ENCODE peak calls at places on chromosomes 1 and 21, in four cellular contexts. One of them, this sample, is unnamed.

GRCh38 chr1:207007352-207008033 is 25.1 kb downstream of the C1orf116 start:
- DNase-seq in IMR-90: peak; percentile 91
- DNase-seq in H1: no peak
- DNase-seq in mesenchymal stem cell: peak; percentile 28
- DNase-seq in this sample: peak; percentile 37

GRCh38 chr1:230596306-230596705 is 46.0 kb upstream of the COG2 start:
- DNase-seq in mesenchymal stem cell: no peak
- DNase-seq in H1: no peak
- DNase-seq in IMR-90: no peak
- DNase-seq in this sample: no peak

GRCh38 chr1:186239211-186239610 is 135.8 kb downstream of the TPR start:
- DNase-seq in mesenchymal stem cell: no peak
- DNase-seq in IMR-90: no peak
- DNase-seq in H1: no peak
- DNase-seq in this sample: no peak

GRCh38 chr1:22142315-22143064 is 407 bp downstream of the WNT4 start:
- DNase-seq in mesenchymal stem cell: peak; percentile 35
- DNase-seq in H1: no peak
- DNase-seq in IMR-90: no peak
- DNase-seq in this sample: no peak

GRCh38 chr1:42165511-42166210 is 1.1 kb upstream of the GUCA2A start:
- DNase-seq in IMR-90: peak; percentile 31
- DNase-seq in mesenchymal stem cell: peak; percentile 18
- DNase-seq in H1: no peak
- DNase-seq in this sample: no peak

GRCh38 chr1:236495359-236496120 is 28.2 kb upstream of the LGALS8 start:
- DNase-seq in H1: no peak
- DNase-seq in mesenchymal stem cell: no peak
- DNase-seq in IMR-90: no peak
- DNase-seq in this sample: no peak

GRCh38 chr1:19606817-19607706 is 37.0 kb upstream of the NBL1 start:
- DNase-seq in mesenchymal stem cell: no peak
- DNase-seq in IMR-90: peak; percentile 8
- DNase-seq in H1: no peak
- DNase-seq in this sample: no peak

GRCh38 chr1:76279387-76279748 is 204.8 kb downstream of the ST6GALNAC3 start:
- DNase-seq in IMR-90: no peak
- DNase-seq in H1: no peak
- DNase-seq in mesenchymal stem cell: no peak
- DNase-seq in this sample: no peak

GRCh38 chr1:3638676-3639075 is 11.2 kb downstream of the WRAP73 start:
- DNase-seq in mesenchymal stem cell: no peak
- DNase-seq in H1: no peak
- DNase-seq in IMR-90: no peak
- DNase-seq in this sample: no peak

GRCh38 chr1:232184561-232185530 is 445.1 kb downstream of the SIPA1L2 start:
- DNase-seq in IMR-90: no peak
- DNase-seq in H1: no peak
- DNase-seq in mesenchymal stem cell: no peak
- DNase-seq in this sample: no peak

GRCh38 chr1:81554108-81554507 is 246.6 kb upstream of the ADGRL2 start:
- DNase-seq in H1: no peak
- DNase-seq in IMR-90: no peak
- DNase-seq in mesenchymal stem cell: no peak
- DNase-seq in this sample: no peak

GRCh38 chr1:2136386-2136821 is 58.2 kb downstream of the FAAP20 start:
- DNase-seq in mesenchymal stem cell: no peak
- DNase-seq in H1: no peak
- DNase-seq in IMR-90: no peak
- DNase-seq in this sample: no peak

GRCh38 chr21:38351961-38352521 is 95.2 kb downstream of the KCNJ15 start:
- DNase-seq in mesenchymal stem cell: peak; percentile 79
- DNase-seq in IMR-90: peak; percentile 90
- DNase-seq in H1: peak; percentile 33
- DNase-seq in this sample: no peak

GRCh38 chr1:75265792-75266191 is 131.6 kb downstream of the LHX8 start:
- DNase-seq in IMR-90: peak; percentile 6
- DNase-seq in mesenchymal stem cell: peak; percentile 42
- DNase-seq in H1: no peak
- DNase-seq in this sample: peak; percentile 46

GRCh38 chr1:231919269-231919886 is 292.8 kb downstream of the DISC1 start:
- DNase-seq in H1: no peak
- DNase-seq in IMR-90: no peak
- DNase-seq in mesenchymal stem cell: no peak
- DNase-seq in this sample: no peak

GRCh38 chr1:231161711-231162299 is at the start of gene TRIM67:
- DNase-seq in mesenchymal stem cell: peak; percentile 35
- DNase-seq in H1: no peak
- DNase-seq in IMR-90: no peak
- DNase-seq in this sample: no peak

GRCh38 chr1:169484683-169485426 is 889 bp downstream of the SLC19A2 start:
- DNase-seq in IMR-90: peak; percentile 82
- DNase-seq in H1: no peak
- DNase-seq in mesenchymal stem cell: peak; percentile 89
- DNase-seq in this sample: peak; percentile 30

GRCh38 chr1:165073402-165074007 is 283.0 kb downstream of the LMX1A start:
- DNase-seq in H1: no peak
- DNase-seq in IMR-90: peak; percentile 56
- DNase-seq in mesenchymal stem cell: peak; percentile 60
- DNase-seq in this sample: peak; percentile 47

GRCh38 chr1:171468120-171468790 is 17.1 kb upstream of the PRRC2C start:
- DNase-seq in IMR-90: peak; percentile 64
- DNase-seq in mesenchymal stem cell: peak; percentile 27
- DNase-seq in H1: no peak
- DNase-seq in this sample: no peak

GRCh38 chr1:6800728-6801127 is 15.5 kb downstream of the CAMTA1 start:
- DNase-seq in mesenchymal stem cell: peak; percentile 90
- DNase-seq in H1: no peak
- DNase-seq in IMR-90: peak; percentile 84
- DNase-seq in this sample: no peak

GRCh38 chr1:70142120-70142519 is 63.3 kb downstream of the LRRC40 start:
- DNase-seq in H1: no peak
- DNase-seq in mesenchymal stem cell: no peak
- DNase-seq in IMR-90: peak; percentile 45
- DNase-seq in this sample: no peak

GRCh38 chr1:93702102-93702827 is 20.6 kb upstream of the BCAR3 start:
- DNase-seq in mesenchymal stem cell: no peak
- DNase-seq in H1: no peak
- DNase-seq in IMR-90: no peak
- DNase-seq in this sample: no peak
- H3K23ac ChIP-seq in mesenchymal stem cell: no peak overlapping the region
- H3K23ac ChIP-seq in H1: no peak overlapping the region
- H3K23ac ChIP-seq in IMR-90: peak overlapping the region; percentile 93
- H3K23ac ChIP-seq in this sample: peak overlapping the region; percentile 36

GRCh38 chr1:156078728-156079127 is 3.5 kb downstream of the MEX3A start:
- DNase-seq in IMR-90: no peak
- DNase-seq in H1: no peak
- DNase-seq in mesenchymal stem cell: no peak
- DNase-seq in this sample: no peak
- H3K9ac ChIP-seq in IMR-90: no peak overlapping the region
- H3K9ac ChIP-seq in H1: no peak overlapping the region
- H3K9ac ChIP-seq in mesenchymal stem cell: no peak overlapping the region
- H3K9ac ChIP-seq in this sample: no peak overlapping the region

DNA sequence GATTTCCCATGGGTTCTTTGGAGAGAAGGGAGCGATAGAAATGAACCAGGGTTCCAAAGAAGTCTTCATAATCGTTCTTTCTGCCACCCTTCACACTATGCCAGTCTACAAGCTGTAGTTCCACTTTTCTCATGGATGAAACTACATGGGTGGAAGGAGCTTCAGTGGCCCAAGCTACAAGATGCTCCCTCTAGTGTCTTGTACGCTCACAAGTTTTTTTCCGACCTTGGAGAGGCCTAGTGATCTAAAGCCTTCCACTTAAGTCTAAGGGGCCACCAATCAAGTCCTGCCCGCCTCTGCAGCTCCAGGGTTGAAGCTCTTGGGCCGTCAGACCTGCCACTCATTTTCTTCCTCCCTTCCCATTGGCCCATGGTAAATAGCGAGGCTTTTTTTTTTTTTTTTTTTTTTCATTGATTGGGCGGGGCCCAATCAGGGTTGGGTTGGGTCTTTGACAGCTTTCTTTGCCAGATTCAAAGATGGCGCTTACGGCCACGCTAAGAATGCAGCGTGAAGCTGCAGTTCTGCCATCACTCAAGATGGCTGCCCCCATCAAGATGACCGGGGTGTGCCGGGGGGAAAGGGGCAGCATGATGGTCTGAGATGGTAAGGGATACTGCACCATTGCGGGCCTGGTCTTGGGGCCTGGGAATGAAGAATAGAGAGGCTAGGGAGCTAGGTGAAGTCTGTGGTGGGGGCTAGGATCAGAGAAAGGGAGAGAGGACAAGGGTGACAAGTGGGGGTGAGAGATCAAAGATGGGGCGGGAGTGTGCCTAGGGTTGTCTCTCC is at the start of gene TOMM40L:
- DNase-seq in IMR-90: peak; percentile 100
- DNase-seq in mesenchymal stem cell: peak; percentile 100
- DNase-seq in H1: peak; percentile 96
- DNase-seq in this sample: peak; percentile 97
- H3K14ac ChIP-seq in IMR-90: peak within 1 kb of the TSS; percentile 89
- H3K14ac ChIP-seq in mesenchymal stem cell: no peak within 1 kb of the TSS
- H3K14ac ChIP-seq in H1: no peak within 1 kb of the TSS
- H3K14ac ChIP-seq in this sample: no peak within 1 kb of the TSS

GRCh38 chr1:110211503-110212164 is 1.5 kb downstream of the KCNC4 start:
- DNase-seq in IMR-90: no peak
- DNase-seq in H1: no peak
- DNase-seq in mesenchymal stem cell: no peak
- DNase-seq in this sample: no peak
- H3K23ac ChIP-seq in IMR-90: no peak overlapping the region
- H3K23ac ChIP-seq in H1: no peak overlapping the region
- H3K23ac ChIP-seq in mesenchymal stem cell: no peak overlapping the region
- H3K23ac ChIP-seq in this sample: peak overlapping the region; percentile 87

DNA sequence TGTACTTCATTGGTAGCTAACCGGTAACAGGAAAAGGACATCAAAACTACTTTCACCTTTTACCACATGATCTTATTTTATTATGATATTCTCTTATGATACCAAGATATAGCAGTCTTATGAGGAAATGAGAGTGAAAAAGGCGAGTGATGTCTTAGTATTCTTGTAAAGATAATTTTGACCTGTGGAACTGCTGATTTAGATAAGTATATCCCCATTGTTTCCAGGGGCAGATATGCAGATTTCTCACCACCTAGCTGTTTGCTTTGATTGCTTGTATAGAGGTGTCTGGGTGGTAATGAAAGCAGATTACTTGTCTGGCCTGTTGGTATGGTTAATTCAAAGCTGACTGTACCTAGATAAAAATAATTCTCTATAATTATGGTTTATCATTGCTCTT is 53.1 kb downstream of the SYNJ1 start:
- DNase-seq in H1: no peak
- DNase-seq in IMR-90: no peak
- DNase-seq in mesenchymal stem cell: no peak
- DNase-seq in this sample: no peak
- H3K9ac ChIP-seq in H1: no peak overlapping the region
- H3K9ac ChIP-seq in IMR-90: no peak overlapping the region
- H3K9ac ChIP-seq in mesenchymal stem cell: no peak overlapping the region
- H3K9ac ChIP-seq in this sample: no peak overlapping the region